ENCODE peak calls at places on chromosomes 5 and 9, in four cellular contexts. Z is HL-60, T is K562, V is GM12878. B is an unnamed sample.

GRCh38 chr5:109945723-109946480 is 256.2 kb downstream of the MAN2A1 start:
- DNase-seq in Z (no peak), T (no peak), V (no peak), B (no peak)

GRCh38 chr9:95383198-95383673 is 65.7 kb upstream of the FANCC start:
- DNase-seq in Z (no peak), T (no peak), V (no peak), B (no peak)

GRCh38 chr5:33332804-33333203 is 108.0 kb upstream of the TARS1 start:
- DNase-seq in Z (no peak), T (no peak), V (no peak), B (no peak)

GRCh38 chr5:138725885-138726457 is 27.3 kb upstream of the CTNNA1 start:
- DNase-seq in Z (no peak), T (no peak), V (no peak), B (no peak)

GRCh38 chr5:165029471-165029870 is 1524.1 kb downstream of the MAT2B start:
- DNase-seq in Z (peak), T (no peak), V (no peak), B (no peak)

GRCh38 chr5:151461312-151461711 is 13.9 kb downstream of the SLC36A1 start:
- DNase-seq in Z (no peak), T (no peak), V (peak), B (peak)

GRCh38 chr9:123355761-123356520 is at the start of gene CRB2:
- DNase-seq in Z (no peak), T (peak), V (no peak), B (no peak)

GRCh38 chr5:138873096-138873885 is 1.8 kb downstream of the LRRTM2 start:
- DNase-seq in Z (no peak), T (no peak), V (no peak), B (no peak)

GRCh38 chr5:52885614-52886013 is 97.9 kb downstream of the ITGA1 start:
- DNase-seq in Z (no peak), T (no peak), V (no peak), B (no peak)

GRCh38 chr5:132865668-132866341 is 464 bp downstream of the GDF9 start:
- DNase-seq in Z (no peak), T (no peak), V (no peak), B (no peak)

GRCh38 chr5:111234125-111234524 is 9.9 kb downstream of the CAMK4 start:
- DNase-seq in Z (no peak), T (no peak), V (no peak), B (no peak)

GRCh38 chr9:14652729-14653377 is 40.4 kb downstream of the ZDHHC21 start:
- DNase-seq in Z (no peak), T (peak), V (no peak), B (no peak)

GRCh38 chr5:57181151-57181550 is 7.3 kb downstream of the GPBP1 start:
- DNase-seq in Z (no peak), T (no peak), V (no peak), B (no peak)

GRCh38 chr5:56155992-56156584 is 77.0 kb downstream of the ANKRD55 start:
- DNase-seq in Z (peak), T (no peak), V (no peak), B (no peak)

GRCh38 chr9:119343161-119343720 is 26.0 kb downstream of the BRINP1 start:
- DNase-seq in Z (no peak), T (no peak), V (no peak), B (no peak)

GRCh38 chr5:5650242-5650641 is 227.8 kb downstream of the ICE1 start:
- DNase-seq in Z (peak), T (no peak), V (no peak), B (no peak)

GRCh38 chr5:8683528-8683927 is 814.6 kb downstream of the MTRR start:
- DNase-seq in Z (no peak), T (no peak), V (no peak), B (no peak)

GRCh38 chr9:131747352-131747751 is 7.5 kb upstream of the RAPGEF1 start:
- DNase-seq in Z (peak), T (no peak), V (no peak), B (no peak)

GRCh38 chr5:8097146-8097545 is 228.2 kb downstream of the MTRR start:
- DNase-seq in Z (no peak), T (no peak), V (no peak), B (no peak)

GRCh38 chr9:96031366-96031824 is 155.9 kb downstream of the ERCC6L2 start:
- DNase-seq in Z (no peak), T (no peak), V (no peak), B (no peak)

GRCh38 chr9:971901-972511 is 4.4 kb upstream of the DMRT3 start:
- DNase-seq in Z (no peak), T (peak), V (no peak), B (no peak)

GRCh38 chr5:175796536-175797499 is 74.6 kb upstream of the CPLX2 start:
- DNase-seq in Z (peak), T (peak), V (no peak), B (peak)
- TF ChIP-seq SPI1 in Z (no peak), T (no peak), V (no peak), B (no peak)

DNA sequence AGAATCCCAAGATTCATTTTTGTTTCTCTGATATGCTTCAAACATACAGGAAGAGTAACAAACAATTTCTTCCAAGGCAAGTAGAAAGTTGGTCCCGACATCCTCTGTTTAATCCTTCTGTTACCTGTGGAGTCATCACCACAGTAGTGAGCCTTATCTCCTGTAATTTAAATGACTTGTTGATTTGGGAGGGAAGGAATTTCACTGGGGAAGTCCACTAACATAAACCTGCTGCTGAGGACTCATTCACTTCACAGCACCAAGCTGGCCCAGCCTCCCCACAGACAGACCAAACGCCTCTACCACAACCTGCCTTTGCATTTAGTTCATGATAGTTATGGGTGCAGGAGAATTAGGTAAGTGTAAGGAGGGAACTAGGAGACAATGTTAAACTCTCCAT is 63.2 kb downstream of the PRKACG start:
- DNase-seq in Z (no peak), T (no peak), V (no peak), B (no peak)
- TF ChIP-seq SPI1 in Z (no peak), T (no peak), V (no peak), B (no peak)

GRCh38 chr9:108469654-108470053 is 386.1 kb downstream of the ACTL7B start:
- DNase-seq in Z (no peak), T (no peak), V (no peak), B (no peak)

GRCh38 chr9:108466238-108466637 is 389.5 kb downstream of the ACTL7B start:
- DNase-seq in Z (no peak), T (no peak), V (no peak), B (no peak)

GRCh38 chr9:108467653-108468324 is 388.0 kb downstream of the ACTL7B start:
- DNase-seq in Z (no peak), T (no peak), V (no peak), B (no peak)

GRCh38 chr9:108463927-108464606 is 391.7 kb downstream of the ACTL7B start:
- DNase-seq in Z (no peak), T (no peak), V (no peak), B (no peak)

GRCh38 chr9:108468364-108468763 is 387.4 kb downstream of the ACTL7B start:
- DNase-seq in Z (peak), T (peak), V (no peak), B (no peak)
- TF ChIP-seq SPI1 in Z (no peak), T (no peak), V (no peak), B (no peak)

DNA sequence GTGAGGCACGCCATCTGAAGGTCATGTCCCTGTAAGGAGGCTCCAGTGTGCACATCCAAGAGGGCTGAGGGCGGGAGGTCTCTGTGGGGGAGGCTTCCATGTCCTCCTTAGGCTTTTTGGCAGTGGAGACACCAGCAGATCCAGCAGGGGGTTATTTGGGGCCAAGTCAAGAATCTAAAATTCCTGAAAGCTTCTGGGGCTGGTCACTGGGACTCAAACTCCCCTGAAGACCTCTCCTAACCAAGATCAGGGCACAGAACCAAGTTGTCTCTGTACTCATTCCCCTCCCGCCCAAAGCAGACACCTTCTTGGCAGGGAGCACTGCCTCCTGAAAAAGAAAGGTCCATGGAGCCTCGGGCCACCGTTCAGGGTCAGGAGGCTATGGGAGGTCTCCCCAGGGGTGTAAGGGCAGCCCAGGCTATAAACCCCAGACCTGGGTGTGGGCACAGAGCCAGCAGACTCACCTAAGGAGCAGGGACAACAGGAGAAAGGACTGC is 127.4 kb upstream of the ADRA1B start:
- DNase-seq in Z (no peak), T (no peak), V (no peak), B (no peak)
- TF ChIP-seq SPI1 in Z (no peak), T (no peak), V (no peak), B (no peak)

B was measured in GM12891.